ENCODE peak calls at places on chromosomes 7 and 10, in seven cellular contexts. H is esophagus muscularis mucosa, R is spleen, X is transverse colon, I is suprapubic skin, E is H1, B is prostate gland. P is an unnamed sample.

GRCh38 chr7:4681922-4682620 is at the start of gene FOXK1:
- DNase-seq in H (no peak), R (peak; percentile 95), X (peak; percentile 81), I (no peak), E (no peak), B (peak; percentile 57), P (peak; percentile 88)

GRCh38 chr7:45689011-45689796 is 115.0 kb downstream of the ADCY1 start:
- DNase-seq in H (peak; percentile 80), R (peak; percentile 68), X (no peak), I (peak; percentile 61), E (no peak), B (no peak), P (no peak)

GRCh38 chr7:110253083-110253482 is 837.8 kb upstream of the LRRN3 start:
- DNase-seq in H (no peak), R (no peak), X (no peak), I (no peak), E (no peak), B (no peak), P (no peak)

GRCh38 chr7:27560706-27561235 is 101.9 kb downstream of the HIBADH start:
- DNase-seq in H (no peak), R (no peak), X (no peak), I (no peak), E (no peak), B (no peak), P (no peak)

GRCh38 chr7:22417841-22418240 is 60.9 kb upstream of the RAPGEF5 start:
- DNase-seq in H (peak; percentile 83), R (no peak), X (no peak), I (no peak), E (no peak), B (no peak), P (no peak)

GRCh38 chr7:24336461-24336860 is 52.5 kb downstream of the NPY start:
- DNase-seq in H (no peak), R (no peak), X (no peak), I (no peak), E (no peak), B (no peak), P (no peak)

GRCh38 chr7:64113981-64114380 is 68.7 kb downstream of the ZNF727 start:
- DNase-seq in H (no peak), R (no peak), X (no peak), I (no peak), E (no peak), B (no peak), P (no peak)

GRCh38 chr7:130430841-130431713 is 9.7 kb downstream of the CEP41 start:
- DNase-seq in H (no peak), R (no peak), X (no peak), I (no peak), E (no peak), B (no peak), P (no peak)

GRCh38 chr10:49518982-49519578 is 19.8 kb downstream of the ERCC6 start:
- DNase-seq in H (no peak), R (no peak), X (no peak), I (no peak), E (no peak), B (peak; percentile 33), P (no peak)

GRCh38 chr10:27482984-27483956 is 20.8 kb upstream of the RAB18 start:
- DNase-seq in H (no peak), R (no peak), X (no peak), I (no peak), E (no peak), B (no peak), P (no peak)

GRCh38 chr7:100435401-100436304 is 644 bp downstream of the PPP1R35 start:
- DNase-seq in H (no peak), R (peak; percentile 92), X (peak; percentile 64), I (no peak), E (no peak), B (peak; percentile 36), P (peak; percentile 75)

GRCh38 chr7:66859794-66860645 is 61.0 kb upstream of the TMEM248 start:
- DNase-seq in H (no peak), R (no peak), X (no peak), I (no peak), E (no peak), B (peak; percentile 7), P (no peak)

GRCh38 chr10:74292871-74293427 is 141.9 kb downstream of the ADK start:
- DNase-seq in H (no peak), R (no peak), X (no peak), I (no peak), E (no peak), B (no peak), P (no peak)

GRCh38 chr7:71486856-71487628 is 355.1 kb downstream of the GALNT17 start:
- DNase-seq in H (no peak), R (no peak), X (peak; percentile 9), I (no peak), E (no peak), B (no peak), P (no peak)

GRCh38 chr7:98209166-98209920 is 1.9 kb upstream of the BHLHA15 start:
- DNase-seq in H (no peak), R (peak; percentile 34), X (peak; percentile 3), I (peak; percentile 59), E (no peak), B (no peak), P (no peak)

GRCh38 chr10:131249957-131250347 is 61.6 kb downstream of the TCERG1L start:
- DNase-seq in H (no peak), R (peak; percentile 56), X (no peak), I (no peak), E (no peak), B (no peak), P (no peak)
- H3K4me1 ChIP-seq in H (no peaks in the 10 kb centered on the region), R (no peaks in the 10 kb centered on the region), X (no peaks in the 10 kb centered on the region), I (no peaks in the 10 kb centered on the region), E (peaks cover 7% of the 10 kb centered on the region), B (no peaks in the 10 kb centered on the region), P (no peaks in the 10 kb centered on the region)

GRCh38 chr10:6227346-6227745 is 24.6 kb downstream of the PFKFB3 start:
- DNase-seq in H (no peak), R (no peak), X (no peak), I (no peak), E (no peak), B (no peak), P (no peak)

GRCh38 chr10:6226216-6226615 is 23.5 kb downstream of the PFKFB3 start:
- DNase-seq in H (no peak), R (no peak), X (no peak), I (no peak), E (no peak), B (no peak), P (no peak)

GRCh38 chr10:6223981-6224380 is 21.2 kb downstream of the PFKFB3 start:
- DNase-seq in H (no peak), R (no peak), X (no peak), I (no peak), E (no peak), B (no peak), P (no peak)

GRCh38 chr10:6224781-6225180 is 22.0 kb downstream of the PFKFB3 start:
- DNase-seq in H (no peak), R (no peak), X (no peak), I (no peak), E (no peak), B (no peak), P (no peak)

DNA sequence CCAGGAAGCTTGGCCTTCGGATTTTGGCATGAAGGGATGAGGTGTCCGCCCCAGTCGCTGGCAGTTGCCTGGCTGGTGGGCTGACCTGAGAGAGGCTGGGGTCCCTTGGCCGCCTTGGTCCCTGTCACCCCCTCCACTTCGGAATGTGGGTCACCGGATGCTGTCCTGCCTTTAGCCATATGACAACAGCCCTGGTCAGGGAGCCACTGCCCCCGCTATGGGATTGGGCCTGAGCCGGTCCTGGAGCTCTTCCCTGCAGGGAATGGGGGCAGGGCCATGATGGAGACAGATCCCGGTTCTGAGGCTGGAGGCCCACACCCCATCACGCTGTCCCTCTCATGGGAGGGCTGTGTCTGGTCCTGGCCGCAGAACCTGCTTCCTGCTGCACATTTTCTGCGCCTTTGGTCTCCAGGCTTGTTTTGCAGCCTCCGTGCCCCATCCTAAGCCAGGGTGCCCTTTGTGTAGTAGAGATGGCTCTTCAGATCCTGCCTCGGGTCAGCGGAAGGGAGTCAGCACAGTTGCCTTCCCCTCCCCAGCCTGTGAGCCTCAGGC is 22.6 kb downstream of the PFKFB3 start:
- DNase-seq in H (no peak), R (no peak), X (no peak), I (no peak), E (no peak), B (no peak), P (no peak)
- TF ChIP-seq POLR2AphosphoS5 in H (no peak), R (peak; percentile 68), X (no peak), I (no peak), E (no peak), B (no peak), P (no peak)

GRCh38 chr10:90363799-90364483 is 493.9 kb downstream of the HTR7 start:
- DNase-seq in H (no peak), R (no peak), X (no peak), I (no peak), E (peak; percentile 27), B (no peak), P (no peak)
- H3K27ac ChIP-seq in H (no peak overlapping the region), R (no peak overlapping the region), X (no peak overlapping the region), I (no peak overlapping the region), E (peak overlapping the region; percentile 53), B (no peak overlapping the region), P (no peak overlapping the region)

DNA sequence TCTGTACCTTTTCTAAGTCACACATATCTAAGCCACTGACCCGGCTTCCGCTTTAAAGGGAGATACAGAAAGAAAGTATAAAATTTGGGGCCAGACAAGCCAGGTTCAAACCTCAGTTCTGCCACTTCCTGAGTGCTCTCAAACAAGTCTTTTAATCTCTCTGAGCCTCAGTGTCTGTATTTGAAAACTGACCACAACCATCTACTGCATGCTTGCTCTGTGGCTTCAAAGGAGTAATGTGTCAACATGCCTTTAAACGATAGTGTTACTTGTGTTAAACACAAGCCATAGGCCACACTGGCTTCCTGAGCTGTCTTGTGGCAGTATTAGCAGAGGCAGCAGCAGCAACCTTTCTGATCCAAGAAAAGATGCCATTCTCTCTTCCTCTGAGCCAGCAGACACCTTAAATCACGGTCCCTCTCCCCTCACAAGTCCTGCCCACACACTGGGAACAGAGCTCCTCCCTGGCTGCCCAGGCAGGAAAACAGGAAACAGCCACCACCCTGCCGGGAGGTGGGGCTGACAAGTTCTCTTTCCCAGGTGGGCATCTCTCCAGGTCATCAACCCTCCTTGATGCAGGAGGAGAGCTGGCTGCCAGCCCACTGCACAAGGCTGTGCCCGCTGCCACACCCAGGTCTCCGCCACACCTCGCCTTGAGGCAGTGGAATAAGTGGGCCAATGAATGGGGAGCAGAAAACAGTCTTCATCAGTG is 10.7 kb downstream of the HIP1 start:
- DNase-seq in H (no peak), R (peak; percentile 78), X (peak; percentile 91), I (no peak), E (no peak), B (peak; percentile 85), P (no peak)
- H3K4me1 ChIP-seq in H (peaks cover 14% of the 10 kb centered on the region), R (peaks cover 41% of the 10 kb centered on the region), X (peaks cover 15% of the 10 kb centered on the region), I (peaks cover 21% of the 10 kb centered on the region), E (peaks cover 6% of the 10 kb centered on the region), B (peaks cover 4% of the 10 kb centered on the region), P (no peaks in the 10 kb centered on the region)

GRCh38 chr7:88014581-88014980 is 80.5 kb downstream of the ADAM22 start:
- DNase-seq in H (no peak), R (no peak), X (no peak), I (no peak), E (no peak), B (no peak), P (no peak)
- TF ChIP-seq POLR2AphosphoS5 in H (no peak), R (no peak), X (no peak), I (no peak), E (no peak), B (no peak), P (no peak)

GRCh38 chr7:816751-817671 is 15.3 kb upstream of the SUN1 start:
- DNase-seq in H (no peak), R (peak; percentile 90), X (peak; percentile 37), I (no peak), E (no peak), B (no peak), P (peak; percentile 69)
- H3K27ac ChIP-seq in H (peak overlapping the region; percentile 95), R (peak overlapping the region; percentile 79), X (peak overlapping the region; percentile 96), I (peak overlapping the region; percentile 94), E (peak overlapping the region; percentile 15), B (peak overlapping the region; percentile 79), P (peak overlapping the region; percentile 90)